ENCODE peak calls at places on chromosome 10, in ten cellular contexts. One of them, this sample, is unnamed.

GRCh38 chr10:62264702-62265436 is 3.8 kb downstream of the RTKN2 start:
- DNase-seq in AG04450: peak; percentile 70
- DNase-seq in adrenal gland: no peak
- DNase-seq in GM12865: peak; percentile 43
- DNase-seq in upper lobe of right lung: no peak
- DNase-seq in T-helper 22 cell: no peak
- DNase-seq in lower lobe of right lung: no peak
- DNase-seq in stimulated activated CD4-positive, alpha-beta T cell treated with anti-CD3 and anti-CD28 coated beads, Interleukin-2, amount 100 ng/mL, for 48 hours: no peak
- DNase-seq in astrocyte of the spinal cord: peak; percentile 94
- DNase-seq in posterior vena cava: no peak
- DNase-seq in this sample: no peak

GRCh38 chr10:31650010-31650409 is 278.6 kb downstream of the ARHGAP12 start:
- DNase-seq in AG04450: peak; percentile 71
- DNase-seq in adrenal gland: peak; percentile 85
- DNase-seq in GM12865: no peak
- DNase-seq in upper lobe of right lung: no peak
- DNase-seq in T-helper 22 cell: no peak
- DNase-seq in lower lobe of right lung: no peak
- DNase-seq in stimulated activated CD4-positive, alpha-beta T cell treated with anti-CD3 and anti-CD28 coated beads, Interleukin-2, amount 100 ng/mL, for 48 hours: no peak
- DNase-seq in astrocyte of the spinal cord: peak; percentile 94
- DNase-seq in posterior vena cava: peak; percentile 94
- DNase-seq in this sample: no peak

GRCh38 chr10:7671121-7671520 is 4.4 kb upstream of the ITIH5 start:
- DNase-seq in AG04450: no peak
- DNase-seq in adrenal gland: no peak
- DNase-seq in GM12865: no peak
- DNase-seq in upper lobe of right lung: no peak
- DNase-seq in T-helper 22 cell: no peak
- DNase-seq in lower lobe of right lung: no peak
- DNase-seq in stimulated activated CD4-positive, alpha-beta T cell treated with anti-CD3 and anti-CD28 coated beads, Interleukin-2, amount 100 ng/mL, for 48 hours: no peak
- DNase-seq in astrocyte of the spinal cord: no peak
- DNase-seq in posterior vena cava: no peak
- DNase-seq in this sample: no peak

GRCh38 chr10:27190508-27190907 is 35.4 kb downstream of the MASTL start:
- DNase-seq in AG04450: no peak
- DNase-seq in adrenal gland: no peak
- DNase-seq in GM12865: no peak
- DNase-seq in upper lobe of right lung: no peak
- DNase-seq in T-helper 22 cell: no peak
- DNase-seq in lower lobe of right lung: no peak
- DNase-seq in stimulated activated CD4-positive, alpha-beta T cell treated with anti-CD3 and anti-CD28 coated beads, Interleukin-2, amount 100 ng/mL, for 48 hours: no peak
- DNase-seq in astrocyte of the spinal cord: no peak
- DNase-seq in posterior vena cava: no peak
- DNase-seq in this sample: no peak

GRCh38 chr10:77801474-77802238 is 124.9 kb downstream of the DLG5 start:
- DNase-seq in AG04450: no peak
- DNase-seq in adrenal gland: peak; percentile 88
- DNase-seq in GM12865: peak; percentile 73
- DNase-seq in upper lobe of right lung: no peak
- DNase-seq in T-helper 22 cell: peak; percentile 42
- DNase-seq in lower lobe of right lung: peak; percentile 10
- DNase-seq in stimulated activated CD4-positive, alpha-beta T cell treated with anti-CD3 and anti-CD28 coated beads, Interleukin-2, amount 100 ng/mL, for 48 hours: peak; percentile 10
- DNase-seq in astrocyte of the spinal cord: peak; percentile 45
- DNase-seq in posterior vena cava: peak; percentile 41
- DNase-seq in this sample: no peak

GRCh38 chr10:128630787-128631252 is 504.6 kb upstream of the MKI67 start:
- DNase-seq in AG04450: no peak
- DNase-seq in adrenal gland: no peak
- DNase-seq in GM12865: no peak
- DNase-seq in upper lobe of right lung: no peak
- DNase-seq in T-helper 22 cell: no peak
- DNase-seq in lower lobe of right lung: no peak
- DNase-seq in stimulated activated CD4-positive, alpha-beta T cell treated with anti-CD3 and anti-CD28 coated beads, Interleukin-2, amount 100 ng/mL, for 48 hours: no peak
- DNase-seq in astrocyte of the spinal cord: no peak
- DNase-seq in posterior vena cava: no peak
- DNase-seq in this sample: no peak

GRCh38 chr10:110625356-110625894 is 18.7 kb upstream of the RBM20 start:
- DNase-seq in AG04450: no peak
- DNase-seq in adrenal gland: no peak
- DNase-seq in GM12865: no peak
- DNase-seq in upper lobe of right lung: no peak
- DNase-seq in T-helper 22 cell: no peak
- DNase-seq in lower lobe of right lung: no peak
- DNase-seq in stimulated activated CD4-positive, alpha-beta T cell treated with anti-CD3 and anti-CD28 coated beads, Interleukin-2, amount 100 ng/mL, for 48 hours: no peak
- DNase-seq in astrocyte of the spinal cord: no peak
- DNase-seq in posterior vena cava: no peak
- DNase-seq in this sample: no peak

GRCh38 chr10:87700031-87700796 is 40.5 kb downstream of the PAPSS2 start:
- DNase-seq in AG04450: no peak
- DNase-seq in adrenal gland: peak; percentile 38
- DNase-seq in GM12865: no peak
- DNase-seq in upper lobe of right lung: no peak
- DNase-seq in T-helper 22 cell: no peak
- DNase-seq in lower lobe of right lung: no peak
- DNase-seq in stimulated activated CD4-positive, alpha-beta T cell treated with anti-CD3 and anti-CD28 coated beads, Interleukin-2, amount 100 ng/mL, for 48 hours: no peak
- DNase-seq in astrocyte of the spinal cord: peak; percentile 35
- DNase-seq in posterior vena cava: no peak
- DNase-seq in this sample: no peak

GRCh38 chr10:48634198-48634983 is 29.5 kb upstream of the ARHGAP22 start:
- DNase-seq in AG04450: peak; percentile 57
- DNase-seq in adrenal gland: peak; percentile 48
- DNase-seq in GM12865: peak; percentile 81
- DNase-seq in upper lobe of right lung: no peak
- DNase-seq in T-helper 22 cell: no peak
- DNase-seq in lower lobe of right lung: peak; percentile 75
- DNase-seq in stimulated activated CD4-positive, alpha-beta T cell treated with anti-CD3 and anti-CD28 coated beads, Interleukin-2, amount 100 ng/mL, for 48 hours: peak; percentile 25
- DNase-seq in astrocyte of the spinal cord: peak; percentile 78
- DNase-seq in posterior vena cava: peak; percentile 88
- DNase-seq in this sample: no peak

GRCh38 chr10:80108576-80109239 is 23.8 kb upstream of the PLAC9 start:
- DNase-seq in AG04450: no peak
- DNase-seq in adrenal gland: no peak
- DNase-seq in GM12865: no peak
- DNase-seq in upper lobe of right lung: no peak
- DNase-seq in T-helper 22 cell: no peak
- DNase-seq in lower lobe of right lung: no peak
- DNase-seq in stimulated activated CD4-positive, alpha-beta T cell treated with anti-CD3 and anti-CD28 coated beads, Interleukin-2, amount 100 ng/mL, for 48 hours: no peak
- DNase-seq in astrocyte of the spinal cord: no peak
- DNase-seq in posterior vena cava: no peak
- DNase-seq in this sample: no peak

GRCh38 chr10:29319205-29319781 is 30.4 kb downstream of the LYZL1 start:
- DNase-seq in AG04450: no peak
- DNase-seq in adrenal gland: no peak
- DNase-seq in GM12865: no peak
- DNase-seq in upper lobe of right lung: no peak
- DNase-seq in T-helper 22 cell: no peak
- DNase-seq in lower lobe of right lung: no peak
- DNase-seq in stimulated activated CD4-positive, alpha-beta T cell treated with anti-CD3 and anti-CD28 coated beads, Interleukin-2, amount 100 ng/mL, for 48 hours: no peak
- DNase-seq in astrocyte of the spinal cord: no peak
- DNase-seq in posterior vena cava: no peak
- DNase-seq in this sample: no peak

GRCh38 chr10:72794260-72794659 is 99.3 kb upstream of the OIT3 start:
- DNase-seq in AG04450: no peak
- DNase-seq in adrenal gland: no peak
- DNase-seq in GM12865: no peak
- DNase-seq in upper lobe of right lung: no peak
- DNase-seq in T-helper 22 cell: no peak
- DNase-seq in lower lobe of right lung: no peak
- DNase-seq in stimulated activated CD4-positive, alpha-beta T cell treated with anti-CD3 and anti-CD28 coated beads, Interleukin-2, amount 100 ng/mL, for 48 hours: no peak
- DNase-seq in astrocyte of the spinal cord: peak; percentile 26
- DNase-seq in posterior vena cava: no peak
- DNase-seq in this sample: no peak

GRCh38 chr10:17805921-17806577 is 3.1 kb upstream of the MRC1 start:
- DNase-seq in AG04450: no peak
- DNase-seq in adrenal gland: no peak
- DNase-seq in GM12865: peak; percentile 47
- DNase-seq in upper lobe of right lung: no peak
- DNase-seq in T-helper 22 cell: no peak
- DNase-seq in lower lobe of right lung: no peak
- DNase-seq in stimulated activated CD4-positive, alpha-beta T cell treated with anti-CD3 and anti-CD28 coated beads, Interleukin-2, amount 100 ng/mL, for 48 hours: peak; percentile 1
- DNase-seq in astrocyte of the spinal cord: no peak
- DNase-seq in posterior vena cava: no peak
- DNase-seq in this sample: no peak

GRCh38 chr10:71080381-71081228 is 131.8 kb upstream of the UNC5B start:
- DNase-seq in AG04450: no peak
- DNase-seq in adrenal gland: no peak
- DNase-seq in GM12865: no peak
- DNase-seq in upper lobe of right lung: peak; percentile 40
- DNase-seq in T-helper 22 cell: no peak
- DNase-seq in lower lobe of right lung: no peak
- DNase-seq in stimulated activated CD4-positive, alpha-beta T cell treated with anti-CD3 and anti-CD28 coated beads, Interleukin-2, amount 100 ng/mL, for 48 hours: no peak
- DNase-seq in astrocyte of the spinal cord: no peak
- DNase-seq in posterior vena cava: peak; percentile 77
- DNase-seq in this sample: peak; percentile 6

GRCh38 chr10:127041561-127041960 is 136.3 kb downstream of the DOCK1 start:
- DNase-seq in AG04450: peak; percentile 79
- DNase-seq in adrenal gland: no peak
- DNase-seq in GM12865: no peak
- DNase-seq in upper lobe of right lung: no peak
- DNase-seq in T-helper 22 cell: no peak
- DNase-seq in lower lobe of right lung: no peak
- DNase-seq in stimulated activated CD4-positive, alpha-beta T cell treated with anti-CD3 and anti-CD28 coated beads, Interleukin-2, amount 100 ng/mL, for 48 hours: no peak
- DNase-seq in astrocyte of the spinal cord: peak; percentile 65
- DNase-seq in posterior vena cava: no peak
- DNase-seq in this sample: no peak

GRCh38 chr10:84156768-84157167 is 16.8 kb upstream of the GPR15LG start:
- DNase-seq in AG04450: no peak
- DNase-seq in adrenal gland: no peak
- DNase-seq in GM12865: peak; percentile 53
- DNase-seq in upper lobe of right lung: no peak
- DNase-seq in T-helper 22 cell: no peak
- DNase-seq in lower lobe of right lung: no peak
- DNase-seq in stimulated activated CD4-positive, alpha-beta T cell treated with anti-CD3 and anti-CD28 coated beads, Interleukin-2, amount 100 ng/mL, for 48 hours: peak; percentile 32
- DNase-seq in astrocyte of the spinal cord: no peak
- DNase-seq in posterior vena cava: no peak
- DNase-seq in this sample: no peak

GRCh38 chr10:63677001-63677400 is 155.8 kb downstream of the REEP3 start:
- DNase-seq in AG04450: no peak
- DNase-seq in adrenal gland: no peak
- DNase-seq in GM12865: peak; percentile 10
- DNase-seq in upper lobe of right lung: no peak
- DNase-seq in T-helper 22 cell: no peak
- DNase-seq in lower lobe of right lung: no peak
- DNase-seq in stimulated activated CD4-positive, alpha-beta T cell treated with anti-CD3 and anti-CD28 coated beads, Interleukin-2, amount 100 ng/mL, for 48 hours: no peak
- DNase-seq in astrocyte of the spinal cord: no peak
- DNase-seq in posterior vena cava: no peak
- DNase-seq in this sample: no peak

GRCh38 chr10:79148452-79149344 is 79.9 kb downstream of the ZMIZ1 start:
- DNase-seq in AG04450: no peak
- DNase-seq in adrenal gland: peak; percentile 84
- DNase-seq in GM12865: no peak
- DNase-seq in upper lobe of right lung: peak; percentile 83
- DNase-seq in T-helper 22 cell: no peak
- DNase-seq in lower lobe of right lung: peak; percentile 82
- DNase-seq in stimulated activated CD4-positive, alpha-beta T cell treated with anti-CD3 and anti-CD28 coated beads, Interleukin-2, amount 100 ng/mL, for 48 hours: no peak
- DNase-seq in astrocyte of the spinal cord: peak; percentile 50
- DNase-seq in posterior vena cava: peak; percentile 92
- DNase-seq in this sample: no peak

GRCh38 chr10:77737608-77738007 is 100.0 kb upstream of the KCNMA1 start:
- DNase-seq in AG04450: peak; percentile 62
- DNase-seq in adrenal gland: no peak
- DNase-seq in GM12865: no peak
- DNase-seq in upper lobe of right lung: no peak
- DNase-seq in T-helper 22 cell: no peak
- DNase-seq in lower lobe of right lung: no peak
- DNase-seq in stimulated activated CD4-positive, alpha-beta T cell treated with anti-CD3 and anti-CD28 coated beads, Interleukin-2, amount 100 ng/mL, for 48 hours: no peak
- DNase-seq in astrocyte of the spinal cord: peak; percentile 84
- DNase-seq in posterior vena cava: no peak
- DNase-seq in this sample: no peak

GRCh38 chr10:48364659-48365405 is 58.4 kb downstream of the MAPK8 start:
- DNase-seq in AG04450: peak; percentile 8
- DNase-seq in adrenal gland: no peak
- DNase-seq in GM12865: no peak
- DNase-seq in upper lobe of right lung: no peak
- DNase-seq in T-helper 22 cell: no peak
- DNase-seq in lower lobe of right lung: no peak
- DNase-seq in stimulated activated CD4-positive, alpha-beta T cell treated with anti-CD3 and anti-CD28 coated beads, Interleukin-2, amount 100 ng/mL, for 48 hours: no peak
- DNase-seq in astrocyte of the spinal cord: peak; percentile 79
- DNase-seq in posterior vena cava: no peak
- DNase-seq in this sample: no peak